ENCODE peak calls at places on chromosomes 12 and 14, in six cellular contexts. One of them, this sample, is unnamed.

GRCh38 chr12:47207829-47208248 is 128.1 kb upstream of the AMIGO2 start:
- DNase-seq in IMR-90: no peak
- DNase-seq in kidney epithelial cell: no peak
- DNase-seq in left ventricle myocardium inferior: no peak
- DNase-seq in lower leg skin: no peak
- DNase-seq in Karpas-422: peak; percentile 80
- DNase-seq in this sample: peak; percentile 79

GRCh38 chr12:108346727-108347710 is 7.9 kb upstream of the CMKLR1 start:
- DNase-seq in Karpas-422: no peak
- DNase-seq in IMR-90: no peak
- DNase-seq in left ventricle myocardium inferior: no peak
- DNase-seq in kidney epithelial cell: no peak
- DNase-seq in lower leg skin: no peak
- DNase-seq in this sample: no peak

GRCh38 chr14:93728651-93729016 is 59.7 kb downstream of the PRIMA1 start:
- DNase-seq in Karpas-422: no peak
- DNase-seq in kidney epithelial cell: no peak
- DNase-seq in IMR-90: no peak
- DNase-seq in lower leg skin: no peak
- DNase-seq in left ventricle myocardium inferior: no peak
- DNase-seq in this sample: no peak

GRCh38 chr14:55381561-55381960 is 30.1 kb downstream of the ATG14 start:
- DNase-seq in kidney epithelial cell: no peak
- DNase-seq in lower leg skin: no peak
- DNase-seq in left ventricle myocardium inferior: no peak
- DNase-seq in Karpas-422: no peak
- DNase-seq in IMR-90: no peak
- DNase-seq in this sample: no peak

GRCh38 chr14:75113932-75114539 is 12.8 kb downstream of the NEK9 start:
- DNase-seq in IMR-90: no peak
- DNase-seq in lower leg skin: no peak
- DNase-seq in kidney epithelial cell: no peak
- DNase-seq in Karpas-422: no peak
- DNase-seq in left ventricle myocardium inferior: no peak
- DNase-seq in this sample: peak; percentile 22

GRCh38 chr14:51547260-51547659 is 104.5 kb upstream of the FRMD6 start:
- DNase-seq in IMR-90: peak; percentile 100
- DNase-seq in kidney epithelial cell: peak; percentile 97
- DNase-seq in lower leg skin: no peak
- DNase-seq in left ventricle myocardium inferior: no peak
- DNase-seq in Karpas-422: no peak
- DNase-seq in this sample: no peak

GRCh38 chr12:52081263-52081733 is 1.8 kb downstream of the SMIM41 start:
- DNase-seq in lower leg skin: no peak
- DNase-seq in kidney epithelial cell: no peak
- DNase-seq in IMR-90: no peak
- DNase-seq in left ventricle myocardium inferior: no peak
- DNase-seq in Karpas-422: peak; percentile 82
- DNase-seq in this sample: peak; percentile 81

GRCh38 chr12:43277630-43278267 is 274.3 kb downstream of the ADAMTS20 start:
- DNase-seq in lower leg skin: no peak
- DNase-seq in Karpas-422: no peak
- DNase-seq in kidney epithelial cell: no peak
- DNase-seq in IMR-90: peak; percentile 84
- DNase-seq in left ventricle myocardium inferior: no peak
- DNase-seq in this sample: no peak

GRCh38 chr12:26286186-26286585 is 90.8 kb downstream of the SSPN start:
- DNase-seq in left ventricle myocardium inferior: no peak
- DNase-seq in IMR-90: no peak
- DNase-seq in Karpas-422: no peak
- DNase-seq in kidney epithelial cell: no peak
- DNase-seq in lower leg skin: no peak
- DNase-seq in this sample: no peak

GRCh38 chr12:570237-570925 is 92.9 kb downstream of the NINJ2 start:
- DNase-seq in lower leg skin: peak; percentile 96
- DNase-seq in kidney epithelial cell: peak; percentile 52
- DNase-seq in IMR-90: peak; percentile 82
- DNase-seq in Karpas-422: no peak
- DNase-seq in left ventricle myocardium inferior: peak; percentile 81
- DNase-seq in this sample: no peak

GRCh38 chr14:104364830-104365229 is 214.7 kb upstream of the C14orf180 start:
- DNase-seq in IMR-90: no peak
- DNase-seq in lower leg skin: no peak
- DNase-seq in left ventricle myocardium inferior: no peak
- DNase-seq in kidney epithelial cell: no peak
- DNase-seq in Karpas-422: no peak
- DNase-seq in this sample: no peak

GRCh38 chr12:133236556-133236955 is 879 bp upstream of the ANHX start:
- DNase-seq in IMR-90: no peak
- DNase-seq in left ventricle myocardium inferior: no peak
- DNase-seq in lower leg skin: no peak
- DNase-seq in kidney epithelial cell: no peak
- DNase-seq in Karpas-422: no peak
- DNase-seq in this sample: no peak

GRCh38 chr12:47816646-47817271 is 2.9 kb downstream of the HDAC7 start:
- DNase-seq in IMR-90: no peak
- DNase-seq in lower leg skin: no peak
- DNase-seq in left ventricle myocardium inferior: no peak
- DNase-seq in Karpas-422: no peak
- DNase-seq in kidney epithelial cell: no peak
- DNase-seq in this sample: no peak

DNA sequence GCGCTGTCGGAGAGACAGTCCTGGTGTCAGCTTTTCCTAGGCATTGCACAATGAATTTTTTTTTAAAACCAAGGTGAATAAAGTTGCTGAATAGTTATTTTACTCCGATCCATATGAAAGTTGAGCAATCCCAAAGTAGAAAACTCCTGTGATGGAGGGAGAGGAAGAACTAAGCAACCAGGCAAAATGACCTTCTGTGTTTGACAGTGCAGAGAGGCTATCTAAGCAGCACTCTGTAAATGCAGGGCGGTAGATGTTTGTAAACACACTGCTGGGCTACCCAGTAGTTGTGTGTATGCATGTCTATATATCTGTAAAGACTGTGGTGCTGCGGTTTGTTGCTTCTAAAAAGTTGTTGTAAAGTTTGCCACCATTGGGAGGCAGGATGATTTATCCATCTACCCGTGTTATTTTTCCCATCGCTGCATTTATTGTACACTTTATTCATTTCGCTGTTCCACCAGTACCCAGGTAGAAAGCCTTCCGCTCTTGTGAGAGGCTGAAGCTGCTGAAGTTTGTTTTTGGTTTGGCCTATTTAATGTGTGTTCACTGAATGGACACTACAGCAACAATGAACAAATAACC is 1.3 kb downstream of the ETV6 start:
- DNase-seq in kidney epithelial cell: no peak
- DNase-seq in lower leg skin: no peak
- DNase-seq in left ventricle myocardium inferior: no peak
- DNase-seq in Karpas-422: no peak
- DNase-seq in IMR-90: peak; percentile 37
- DNase-seq in this sample: peak; percentile 67
- H3K4me3 ChIP-seq in kidney epithelial cell: peak overlapping the region; percentile 91
- H3K4me3 ChIP-seq in lower leg skin: peak overlapping the region; percentile 87
- H3K4me3 ChIP-seq in left ventricle myocardium inferior: peak overlapping the region; percentile 86
- H3K4me3 ChIP-seq in Karpas-422: peak overlapping the region; percentile 81
- H3K4me3 ChIP-seq in IMR-90: peak overlapping the region; percentile 98
- H3K4me3 ChIP-seq in this sample: peak overlapping the region; percentile 78

GRCh38 chr12:24306001-24306400 is 356.5 kb upstream of the SOX5 start:
- DNase-seq in Karpas-422: no peak
- DNase-seq in IMR-90: no peak
- DNase-seq in kidney epithelial cell: no peak
- DNase-seq in lower leg skin: no peak
- DNase-seq in left ventricle myocardium inferior: no peak
- DNase-seq in this sample: no peak
- H3K4me3 ChIP-seq in Karpas-422: no peak overlapping the region
- H3K4me3 ChIP-seq in IMR-90: no peak overlapping the region
- H3K4me3 ChIP-seq in kidney epithelial cell: no peak overlapping the region
- H3K4me3 ChIP-seq in lower leg skin: no peak overlapping the region
- H3K4me3 ChIP-seq in left ventricle myocardium inferior: no peak overlapping the region
- H3K4me3 ChIP-seq in this sample: no peak overlapping the region

GRCh38 chr14:58724702-58725101 is 86.9 kb downstream of the DACT1 start:
- DNase-seq in lower leg skin: no peak
- DNase-seq in kidney epithelial cell: no peak
- DNase-seq in left ventricle myocardium inferior: no peak
- DNase-seq in IMR-90: no peak
- DNase-seq in Karpas-422: no peak
- DNase-seq in this sample: no peak
- H3K4me3 ChIP-seq in lower leg skin: no peak overlapping the region
- H3K4me3 ChIP-seq in kidney epithelial cell: no peak overlapping the region
- H3K4me3 ChIP-seq in left ventricle myocardium inferior: no peak overlapping the region
- H3K4me3 ChIP-seq in IMR-90: no peak overlapping the region
- H3K4me3 ChIP-seq in Karpas-422: no peak overlapping the region
- H3K4me3 ChIP-seq in this sample: no peak overlapping the region

DNA sequence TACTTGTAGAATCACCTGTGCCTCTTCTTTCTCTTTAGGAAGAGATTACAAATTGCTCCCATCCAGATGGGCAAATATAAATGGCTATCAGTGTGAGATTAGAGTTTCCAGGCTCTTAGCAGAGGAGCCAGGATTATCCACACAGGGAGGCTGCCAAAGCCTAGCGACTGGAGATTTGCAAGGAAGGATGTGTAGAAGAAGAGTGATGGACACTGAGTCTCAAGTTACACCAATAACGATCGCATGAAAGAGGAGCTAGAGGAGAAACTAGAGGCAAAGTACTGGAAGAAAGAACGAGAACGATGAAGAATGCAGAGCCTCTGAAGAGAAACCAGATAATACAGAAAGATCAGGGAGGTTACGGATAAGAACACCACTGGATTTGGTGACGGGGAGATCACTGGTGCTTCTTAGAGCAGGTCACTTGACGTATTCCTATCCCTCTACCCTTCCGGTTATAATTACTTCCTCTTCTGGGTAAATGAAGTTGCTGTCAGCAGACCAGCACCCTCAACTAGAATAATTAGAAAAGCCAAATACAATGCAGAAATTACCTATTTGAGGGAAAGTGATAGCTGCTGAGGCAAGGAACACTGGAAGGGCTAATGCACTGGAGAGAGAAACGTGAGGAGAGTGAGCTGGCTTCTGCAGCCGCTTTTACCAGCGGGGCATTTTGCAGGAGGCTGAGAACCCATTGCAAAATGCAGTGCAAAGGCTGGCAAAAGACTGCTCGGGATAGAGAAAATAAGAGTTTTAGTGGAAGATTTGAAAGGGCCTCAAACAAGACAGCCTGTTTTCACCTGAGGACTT is 93.2 kb upstream of the HIF1A start:
- DNase-seq in IMR-90: no peak
- DNase-seq in lower leg skin: no peak
- DNase-seq in Karpas-422: peak; percentile 86
- DNase-seq in left ventricle myocardium inferior: no peak
- DNase-seq in kidney epithelial cell: no peak
- DNase-seq in this sample: no peak
- H3K4me3 ChIP-seq in IMR-90: no peak overlapping the region
- H3K4me3 ChIP-seq in lower leg skin: no peak overlapping the region
- H3K4me3 ChIP-seq in Karpas-422: peak overlapping the region; percentile 56
- H3K4me3 ChIP-seq in left ventricle myocardium inferior: no peak overlapping the region
- H3K4me3 ChIP-seq in kidney epithelial cell: no peak overlapping the region
- H3K4me3 ChIP-seq in this sample: no peak overlapping the region

DNA sequence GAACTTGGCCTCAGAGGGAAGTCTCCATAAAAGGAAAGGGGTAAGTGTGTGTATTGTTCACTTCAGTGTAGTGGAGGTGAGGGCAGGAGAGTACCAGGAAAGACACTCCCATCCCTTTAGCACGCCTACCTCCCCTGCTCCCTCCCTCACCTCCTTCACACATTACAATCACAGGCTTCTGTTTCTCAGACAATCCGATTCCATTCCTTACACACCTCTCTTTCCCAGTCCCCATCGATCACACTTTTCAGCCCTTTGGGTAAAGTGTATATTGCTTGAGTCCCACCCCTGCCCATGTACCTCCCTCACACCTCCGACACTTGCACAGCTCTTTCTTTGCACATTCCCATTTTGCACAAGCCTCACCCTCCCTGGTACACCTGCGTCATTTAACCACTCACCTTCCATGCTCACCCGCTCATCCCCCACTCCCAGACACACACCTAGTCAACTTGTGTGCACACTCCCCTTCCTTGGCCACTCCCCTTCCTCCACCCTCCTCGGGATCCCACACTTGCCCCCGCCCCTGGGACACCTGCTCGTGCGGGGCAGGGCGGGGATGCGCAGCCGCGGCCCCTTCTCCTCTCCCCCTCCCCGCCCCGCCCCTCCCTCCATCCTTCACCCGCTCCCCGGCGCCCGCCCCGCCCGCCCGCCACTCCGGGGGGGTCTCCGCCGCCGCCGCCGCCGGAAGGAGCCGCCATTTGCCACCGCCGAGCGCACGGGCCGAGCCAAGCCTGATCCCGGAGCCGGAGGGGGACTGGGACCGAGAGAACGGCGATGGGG is at the start of gene MARCHF9:
- DNase-seq in left ventricle myocardium inferior: peak; percentile 59
- DNase-seq in lower leg skin: peak; percentile 94
- DNase-seq in Karpas-422: peak; percentile 94
- DNase-seq in IMR-90: no peak
- DNase-seq in kidney epithelial cell: no peak
- DNase-seq in this sample: peak; percentile 88
- H3K4me3 ChIP-seq in left ventricle myocardium inferior: peak within 1 kb of the TSS; percentile 82
- H3K4me3 ChIP-seq in lower leg skin: peak within 1 kb of the TSS; percentile 45
- H3K4me3 ChIP-seq in Karpas-422: peak within 1 kb of the TSS; percentile 77
- H3K4me3 ChIP-seq in IMR-90: peak within 1 kb of the TSS; percentile 59
- H3K4me3 ChIP-seq in kidney epithelial cell: peak within 1 kb of the TSS; percentile 62
- H3K4me3 ChIP-seq in this sample: peak within 1 kb of the TSS; percentile 57

GRCh38 chr12:116880213-116880816 is 926 bp downstream of the HRK start:
- DNase-seq in lower leg skin: no peak
- DNase-seq in Karpas-422: no peak
- DNase-seq in IMR-90: no peak
- DNase-seq in kidney epithelial cell: no peak
- DNase-seq in left ventricle myocardium inferior: no peak
- DNase-seq in this sample: no peak

GRCh38 chr12:116881867-116882507 is 746 bp upstream of the HRK start:
- DNase-seq in IMR-90: no peak
- DNase-seq in lower leg skin: no peak
- DNase-seq in kidney epithelial cell: no peak
- DNase-seq in Karpas-422: no peak
- DNase-seq in left ventricle myocardium inferior: no peak
- DNase-seq in this sample: no peak

GRCh38 chr12:116881325-116881866 is at the start of gene HRK:
- DNase-seq in IMR-90: no peak
- DNase-seq in left ventricle myocardium inferior: no peak
- DNase-seq in kidney epithelial cell: no peak
- DNase-seq in Karpas-422: no peak
- DNase-seq in lower leg skin: no peak
- DNase-seq in this sample: no peak

GRCh38 chr12:116879509-116880212 is 1.6 kb downstream of the HRK start:
- DNase-seq in lower leg skin: no peak
- DNase-seq in kidney epithelial cell: no peak
- DNase-seq in left ventricle myocardium inferior: no peak
- DNase-seq in Karpas-422: no peak
- DNase-seq in IMR-90: no peak
- DNase-seq in this sample: no peak

DNA sequence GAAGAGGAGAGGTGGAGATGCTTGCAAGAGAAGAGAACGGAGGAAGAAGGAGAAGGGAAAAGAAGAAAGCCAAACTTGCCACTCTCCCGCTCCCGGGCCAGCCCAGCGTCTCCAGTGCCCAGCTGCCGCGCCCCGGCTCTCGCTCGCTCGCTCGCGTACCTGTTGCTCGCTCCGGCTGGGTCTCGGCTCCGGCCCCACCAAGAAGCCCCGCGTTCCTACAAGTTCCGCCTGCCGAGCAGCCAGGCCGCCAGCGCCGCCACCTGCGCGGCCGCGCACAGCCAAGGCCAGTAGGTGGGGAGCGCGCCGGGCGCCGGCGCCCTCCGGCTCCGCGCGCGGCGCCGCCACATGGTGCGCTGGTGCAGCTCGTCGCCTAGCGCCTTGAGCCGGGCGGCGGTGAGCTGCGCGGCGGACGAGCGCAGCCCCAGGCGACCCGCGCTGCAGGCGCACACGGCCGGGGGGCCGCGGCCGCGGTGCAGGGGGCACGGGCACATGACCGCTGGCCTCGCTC is 370 bp downstream of the HRK start:
- DNase-seq in Karpas-422: peak; percentile 92
- DNase-seq in lower leg skin: no peak
- DNase-seq in left ventricle myocardium inferior: peak; percentile 25
- DNase-seq in IMR-90: peak; percentile 45
- DNase-seq in kidney epithelial cell: no peak
- DNase-seq in this sample: peak; percentile 29
- H3K4me3 ChIP-seq in Karpas-422: peak overlapping the region; percentile 65
- H3K4me3 ChIP-seq in lower leg skin: no peak overlapping the region
- H3K4me3 ChIP-seq in left ventricle myocardium inferior: peak overlapping the region; percentile 63
- H3K4me3 ChIP-seq in IMR-90: peak overlapping the region; percentile 31
- H3K4me3 ChIP-seq in kidney epithelial cell: peak overlapping the region; percentile 12
- H3K4me3 ChIP-seq in this sample: peak overlapping the region; percentile 51

This sample was measured in Jurkat, Clone E6-1.